ENCODE peak calls at places on chromosomes 16 and 17, in six cellular contexts. L is left ventricle myocardium inferior, S is hepatocyte, Q is Karpas-422, M is brain microvascular endothelial cell, G is transverse colon. K is an unnamed sample.

GRCh38 chr16:48959204-48959603 is 322.4 kb downstream of the CBLN1 start:
- DNase-seq in L (no peak), S (no peak), Q (no peak), M (no peak), G (no peak), K (no peak)

GRCh38 chr17:75430159-75430748 is 24.8 kb upstream of the GRB2 start:
- DNase-seq in L (no peak), S (peak; percentile 66), Q (no peak), M (peak; percentile 79), G (peak; percentile 36), K (no peak)

GRCh38 chr17:67013891-67014290 is 30.5 kb upstream of the CACNG1 start:
- DNase-seq in L (no peak), S (no peak), Q (no peak), M (no peak), G (no peak), K (no peak)

GRCh38 chr16:26542198-26542597 is 524.5 kb upstream of the C16orf82 start:
- DNase-seq in L (no peak), S (no peak), Q (no peak), M (no peak), G (no peak), K (no peak)

GRCh38 chr17:79126139-79126538 is 51.5 kb downstream of the ENGASE start:
- DNase-seq in L (no peak), S (no peak), Q (no peak), M (no peak), G (peak; percentile 14), K (no peak)

GRCh38 chr16:79602615-79603014 is 2.1 kb upstream of the MAF start:
- DNase-seq in L (no peak), S (peak; percentile 65), Q (no peak), M (no peak), G (no peak), K (no peak)

GRCh38 chr16:53821957-53822625 is 118.1 kb downstream of the FTO start:
- DNase-seq in L (no peak), S (no peak), Q (no peak), M (peak; percentile 63), G (no peak), K (peak; percentile 62)

GRCh38 chr16:58501242-58502131 is 1.5 kb downstream of the NDRG4 start:
- DNase-seq in L (no peak), S (peak; percentile 76), Q (peak; percentile 85), M (no peak), G (peak; percentile 33), K (no peak)

GRCh38 chr17:16922386-16923096 is 49.4 kb downstream of the TNFRSF13B start:
- DNase-seq in L (no peak), S (no peak), Q (peak; percentile 72), M (no peak), G (peak; percentile 2), K (no peak)

GRCh38 chr17:44093231-44093900 is 22.8 kb downstream of the G6PC3 start:
- DNase-seq in L (no peak), S (no peak), Q (no peak), M (no peak), G (no peak), K (no peak)

GRCh38 chr17:28545141-28545503 is 7.3 kb downstream of the UNC119 start:
- DNase-seq in L (no peak), S (no peak), Q (no peak), M (no peak), G (no peak), K (no peak)

GRCh38 chr16:9123401-9123800 is 32.0 kb downstream of the HAPSTR1 start:
- DNase-seq in L (no peak), S (no peak), Q (no peak), M (no peak), G (no peak), K (no peak)

GRCh38 chr17:30363715-30364202 is 15.0 kb upstream of the CPD start:
- DNase-seq in L (no peak), S (no peak), Q (peak; percentile 68), M (no peak), G (peak; percentile 46), K (peak; percentile 61)

GRCh38 chr16:71461686-71462648 is at the start of gene ZNF23:
- DNase-seq in L (peak; percentile 87), S (peak; percentile 88), Q (peak; percentile 93), M (peak; percentile 43), G (peak; percentile 89), K (no peak)

GRCh38 chr16:71459510-71459909 is 2.5 kb downstream of the ZNF23 start:
- DNase-seq in L (no peak), S (no peak), Q (no peak), M (no peak), G (no peak), K (no peak)

GRCh38 chr16:71456801-71457200 is 5.2 kb downstream of the ZNF23 start:
- DNase-seq in L (no peak), S (no peak), Q (no peak), M (no peak), G (no peak), K (no peak)

DNA sequence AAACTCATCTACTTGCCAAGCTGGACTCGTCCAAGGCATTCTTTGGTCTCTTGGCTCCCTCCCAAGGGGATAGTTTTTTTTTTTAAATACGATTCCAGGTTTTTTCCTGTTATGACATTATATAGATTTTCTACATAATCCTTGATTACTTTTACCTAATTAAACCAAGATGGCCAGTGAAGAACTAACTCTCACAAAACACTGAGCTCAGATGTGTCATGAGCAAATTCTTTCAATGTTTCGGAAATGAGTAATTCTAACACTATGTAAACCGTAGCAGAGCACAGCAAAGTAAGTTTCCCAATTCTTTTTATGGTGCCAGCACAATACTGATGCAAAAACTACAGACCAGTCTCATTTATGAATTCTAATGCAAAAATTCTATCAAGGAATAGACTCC is 1.8 kb downstream of the ZNF23 start:
- DNase-seq in L (no peak), S (no peak), Q (no peak), M (no peak), G (no peak), K (peak; percentile 83)
- H3K4me3 ChIP-seq in L (no peak overlapping the region), S (no peak overlapping the region), Q (peak overlapping the region; percentile 98), M (no peak overlapping the region), G (no peak overlapping the region), K (no peak overlapping the region)

DNA sequence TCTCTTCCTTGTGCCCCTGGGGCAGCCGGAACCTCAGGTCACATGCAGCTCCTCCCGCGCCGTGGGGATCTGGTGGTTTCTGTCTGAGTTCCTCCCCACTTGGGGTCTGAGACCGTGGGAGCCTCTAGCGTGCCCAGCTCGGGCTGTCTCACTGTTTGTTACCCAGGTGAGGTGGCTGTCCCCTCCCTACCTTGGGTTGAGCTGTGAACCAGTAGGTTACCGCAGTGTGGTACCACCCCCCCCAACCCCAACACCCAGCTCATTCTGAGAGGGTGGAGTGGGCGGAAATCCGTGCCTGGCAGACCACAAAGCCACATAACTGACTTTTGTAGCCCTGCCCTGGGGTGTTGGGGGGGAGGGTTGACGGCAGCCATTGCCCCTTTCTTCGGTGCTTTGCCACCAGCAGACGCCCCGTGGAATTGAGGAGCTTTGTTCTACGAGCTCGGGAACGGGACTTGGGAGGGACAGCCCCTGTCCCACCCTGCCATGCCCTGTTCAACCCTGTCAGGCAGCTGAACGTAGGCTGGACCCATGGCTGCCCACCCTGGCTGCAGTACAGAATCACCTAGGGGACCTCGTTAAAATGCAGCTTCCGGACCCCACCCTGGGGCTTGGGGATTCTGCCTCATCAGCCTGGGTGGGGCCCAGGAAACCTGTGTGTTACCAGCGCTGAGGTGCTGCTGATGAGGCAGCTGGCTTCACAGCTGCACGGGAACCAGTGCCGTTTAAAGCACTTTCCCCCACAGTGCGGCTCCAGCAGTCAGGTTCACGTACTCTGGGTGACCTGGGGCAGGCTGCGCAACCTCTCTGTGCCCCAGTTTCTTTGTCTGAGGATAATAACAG is 18.5 kb downstream of the RAP1GAP2 start:
- DNase-seq in L (no peak), S (no peak), Q (no peak), M (no peak), G (peak; percentile 70), K (no peak)
- H3K4me3 ChIP-seq in L (peak overlapping the region; percentile 14), S (no peak overlapping the region), Q (no peak overlapping the region), M (peak overlapping the region; percentile 9), G (no peak overlapping the region), K (no peak overlapping the region)

GRCh38 chr16:4085405-4085970 is 30.8 kb downstream of the ADCY9 start:
- DNase-seq in L (no peak), S (no peak), Q (no peak), M (no peak), G (peak; percentile 19), K (no peak)

GRCh38 chr16:4082474-4083044 is 33.7 kb downstream of the ADCY9 start:
- DNase-seq in L (no peak), S (no peak), Q (no peak), M (no peak), G (no peak), K (no peak)

GRCh38 chr16:4083347-4083870 is 32.8 kb downstream of the ADCY9 start:
- DNase-seq in L (no peak), S (no peak), Q (no peak), M (no peak), G (no peak), K (no peak)

GRCh38 chr16:4081035-4081434 is 35.2 kb downstream of the ADCY9 start:
- DNase-seq in L (no peak), S (no peak), Q (no peak), M (no peak), G (no peak), K (no peak)

DNA sequence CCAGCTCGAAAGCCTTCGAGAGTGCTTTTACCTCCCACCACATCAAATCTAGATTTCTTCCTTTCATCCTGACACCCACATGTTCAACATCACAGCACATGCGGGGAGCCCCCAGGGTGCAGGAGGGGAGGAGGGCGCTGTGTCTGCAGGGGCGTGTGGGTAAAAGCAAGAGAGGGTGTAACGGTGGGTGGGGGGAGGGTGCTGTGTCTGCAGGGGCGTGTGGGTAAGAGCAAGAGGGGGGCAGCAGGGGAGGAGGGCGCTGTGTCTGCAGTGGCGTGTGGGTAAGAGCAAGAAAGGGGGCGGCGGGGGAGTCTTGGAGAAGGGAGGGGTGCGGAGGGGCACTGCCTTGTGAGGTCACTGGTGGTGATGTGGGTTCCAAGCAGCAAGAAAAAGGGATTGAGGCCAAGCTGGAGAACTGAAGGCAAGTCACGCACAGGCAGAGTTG is 34.6 kb downstream of the ADCY9 start:
- DNase-seq in L (no peak), S (no peak), Q (no peak), M (peak; percentile 19), G (no peak), K (no peak)
- H3K4me3 ChIP-seq in L (no peak overlapping the region), S (no peak overlapping the region), Q (no peak overlapping the region), M (peak overlapping the region; percentile 15), G (no peak overlapping the region), K (no peak overlapping the region)

GRCh38 chr17:42853968-42854790 is 3.2 kb downstream of the AOC3 start:
- DNase-seq in L (no peak), S (no peak), Q (no peak), M (no peak), G (no peak), K (no peak)
- H3K4me3 ChIP-seq in L (peak overlapping the region; percentile 56), S (no peak overlapping the region), Q (no peak overlapping the region), M (no peak overlapping the region), G (peak overlapping the region; percentile 46), K (no peak overlapping the region)

DNA sequence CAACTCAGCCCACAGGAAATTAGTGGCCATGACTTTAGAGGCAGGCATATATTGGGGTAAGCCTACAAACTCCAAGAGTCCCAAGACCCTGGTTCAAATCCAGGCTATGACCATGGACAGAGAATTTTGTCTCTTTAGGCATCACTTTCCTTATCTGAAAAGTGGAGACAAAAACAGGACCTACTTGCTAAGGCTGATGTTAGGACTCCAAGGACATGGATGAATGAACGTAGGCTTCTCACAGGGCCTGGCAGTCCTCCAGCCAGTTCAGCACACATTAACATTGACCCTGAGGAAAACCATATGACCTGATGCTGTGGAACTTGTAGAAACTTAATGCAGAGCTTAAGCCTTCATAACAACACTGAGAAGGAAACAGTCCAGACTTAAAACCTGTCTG is 1.4 kb downstream of the FKBP10 start:
- DNase-seq in L (no peak), S (no peak), Q (no peak), M (no peak), G (no peak), K (no peak)
- H3K4me3 ChIP-seq in L (no peak overlapping the region), S (no peak overlapping the region), Q (no peak overlapping the region), M (peak overlapping the region; percentile 85), G (no peak overlapping the region), K (peak overlapping the region; percentile 97)

GRCh38 chr16:69769404-69769803 is 7.3 kb downstream of the WWP2 start:
- DNase-seq in L (no peak), S (no peak), Q (no peak), M (no peak), G (no peak), K (no peak)
- H3K4me3 ChIP-seq in L (no peak overlapping the region), S (no peak overlapping the region), Q (no peak overlapping the region), M (no peak overlapping the region), G (no peak overlapping the region), K (no peak overlapping the region)